ENCODE peak calls at places on chromosomes 6 and 20, in five cellular contexts. One of them, this sample, is unnamed. For H3K4me1, the result is how much of the 10 kb centered on the place peaks cover.

GRCh38 chr6:149212892-149213786 is 104.4 kb upstream of the TAB2 start:
- DNase-seq in colonic mucosa: no peak
- DNase-seq in stomach: no peak
- DNase-seq in endodermal cell: no peak
- DNase-seq in astrocyte: peak
- DNase-seq in this sample: no peak

GRCh38 chr6:111566873-111567517 is 38.7 kb downstream of the TRAF3IP2 start:
- DNase-seq in colonic mucosa: no peak
- DNase-seq in stomach: no peak
- DNase-seq in endodermal cell: no peak
- DNase-seq in astrocyte: peak
- DNase-seq in this sample: no peak

GRCh38 chr6:15370730-15371129 is 124.9 kb downstream of the JARID2 start:
- DNase-seq in colonic mucosa: no peak
- DNase-seq in stomach: no peak
- DNase-seq in endodermal cell: no peak
- DNase-seq in astrocyte: no peak
- DNase-seq in this sample: no peak

GRCh38 chr6:73728548-73729205 is 32.7 kb downstream of the CD109 start:
- DNase-seq in colonic mucosa: no peak
- DNase-seq in stomach: no peak
- DNase-seq in endodermal cell: no peak
- DNase-seq in astrocyte: no peak
- DNase-seq in this sample: no peak

GRCh38 chr6:129146836-129147366 is 264.0 kb downstream of the LAMA2 start:
- DNase-seq in colonic mucosa: no peak
- DNase-seq in stomach: no peak
- DNase-seq in endodermal cell: no peak
- DNase-seq in astrocyte: no peak
- DNase-seq in this sample: no peak

GRCh38 chr6:165931675-165932074 is 236.0 kb downstream of the TBXT start:
- DNase-seq in colonic mucosa: no peak
- DNase-seq in stomach: no peak
- DNase-seq in endodermal cell: peak
- DNase-seq in astrocyte: no peak
- DNase-seq in this sample: no peak

GRCh38 chr20:57013741-57014140 is 252.7 kb downstream of the BMP7 start:
- DNase-seq in colonic mucosa: no peak
- DNase-seq in stomach: no peak
- DNase-seq in endodermal cell: peak
- DNase-seq in astrocyte: no peak
- DNase-seq in this sample: no peak

GRCh38 chr6:162468326-162468725 is 259.2 kb downstream of the PRKN start:
- DNase-seq in colonic mucosa: no peak
- DNase-seq in stomach: no peak
- DNase-seq in endodermal cell: no peak
- DNase-seq in astrocyte: peak
- DNase-seq in this sample: no peak

GRCh38 chr6:164178933-164179332 is 764.4 kb downstream of the QKI start:
- DNase-seq in colonic mucosa: no peak
- DNase-seq in stomach: no peak
- DNase-seq in endodermal cell: no peak
- DNase-seq in astrocyte: no peak
- DNase-seq in this sample: no peak

GRCh38 chr20:1180949-1181348 is 3.8 kb downstream of the TMEM74B start:
- DNase-seq in colonic mucosa: no peak
- DNase-seq in stomach: no peak
- DNase-seq in endodermal cell: no peak
- DNase-seq in astrocyte: no peak
- DNase-seq in this sample: no peak

GRCh38 chr6:4460595-4461475 is 315.4 kb upstream of the CDYL start:
- DNase-seq in colonic mucosa: no peak
- DNase-seq in stomach: peak
- DNase-seq in endodermal cell: peak
- DNase-seq in astrocyte: peak
- DNase-seq in this sample: peak

GRCh38 chr6:166621114-166621540 is 5.9 kb downstream of the RPS6KA2 start:
- DNase-seq in colonic mucosa: no peak
- DNase-seq in stomach: peak
- DNase-seq in endodermal cell: peak
- DNase-seq in astrocyte: no peak
- DNase-seq in this sample: no peak

GRCh38 chr6:151141685-151142084 is 98.1 kb upstream of the AKAP12 start:
- DNase-seq in colonic mucosa: no peak
- DNase-seq in stomach: no peak
- DNase-seq in endodermal cell: no peak
- DNase-seq in astrocyte: peak
- DNase-seq in this sample: no peak

GRCh38 chr20:19851863-19852262 is 93.8 kb downstream of the RIN2 start:
- DNase-seq in colonic mucosa: peak
- DNase-seq in stomach: no peak
- DNase-seq in endodermal cell: no peak
- DNase-seq in astrocyte: no peak
- DNase-seq in this sample: no peak

GRCh38 chr6:170052991-170053821 is 237.7 kb downstream of the DLL1 start:
- DNase-seq in colonic mucosa: no peak
- DNase-seq in stomach: peak
- DNase-seq in endodermal cell: peak
- DNase-seq in astrocyte: no peak
- DNase-seq in this sample: no peak

GRCh38 chr20:57509665-57510237 is 15.2 kb downstream of the CTCFL start:
- DNase-seq in colonic mucosa: peak
- DNase-seq in stomach: peak
- DNase-seq in endodermal cell: peak
- DNase-seq in astrocyte: no peak
- DNase-seq in this sample: no peak

GRCh38 chr6:15239606-15240364 is 6.1 kb upstream of the JARID2 start:
- DNase-seq in colonic mucosa: no peak
- DNase-seq in stomach: no peak
- DNase-seq in endodermal cell: no peak
- DNase-seq in astrocyte: no peak
- DNase-seq in this sample: no peak

GRCh38 chr20:10131612-10132345 is 86.9 kb upstream of the SNAP25 start:
- DNase-seq in colonic mucosa: no peak
- DNase-seq in stomach: peak
- DNase-seq in endodermal cell: peak
- DNase-seq in astrocyte: peak
- DNase-seq in this sample: peak

GRCh38 chr20:24542721-24543120 is 73.3 kb downstream of the SYNDIG1 start:
- DNase-seq in colonic mucosa: no peak
- DNase-seq in stomach: no peak
- DNase-seq in endodermal cell: no peak
- DNase-seq in astrocyte: no peak
- DNase-seq in this sample: no peak

GRCh38 chr6:104600659-104600971 is 259.1 kb downstream of the HACE1 start:
- DNase-seq in colonic mucosa: no peak
- DNase-seq in stomach: no peak
- DNase-seq in endodermal cell: no peak
- DNase-seq in astrocyte: no peak
- DNase-seq in this sample: no peak
- H3K4me1 ChIP-seq in colonic mucosa: under half
- H3K4me1 ChIP-seq in stomach: under half
- H3K4me1 ChIP-seq in endodermal cell: under half
- H3K4me1 ChIP-seq in astrocyte: under half
- H3K4me1 ChIP-seq in this sample: under half

GRCh38 chr6:71419217-71419953 is 130.8 kb downstream of the OGFRL1 start:
- DNase-seq in colonic mucosa: no peak
- DNase-seq in stomach: no peak
- DNase-seq in endodermal cell: peak
- DNase-seq in astrocyte: no peak
- DNase-seq in this sample: no peak
- H3K4me1 ChIP-seq in colonic mucosa: under half
- H3K4me1 ChIP-seq in stomach: half or more
- H3K4me1 ChIP-seq in endodermal cell: under half
- H3K4me1 ChIP-seq in astrocyte: under half
- H3K4me1 ChIP-seq in this sample: under half

DNA sequence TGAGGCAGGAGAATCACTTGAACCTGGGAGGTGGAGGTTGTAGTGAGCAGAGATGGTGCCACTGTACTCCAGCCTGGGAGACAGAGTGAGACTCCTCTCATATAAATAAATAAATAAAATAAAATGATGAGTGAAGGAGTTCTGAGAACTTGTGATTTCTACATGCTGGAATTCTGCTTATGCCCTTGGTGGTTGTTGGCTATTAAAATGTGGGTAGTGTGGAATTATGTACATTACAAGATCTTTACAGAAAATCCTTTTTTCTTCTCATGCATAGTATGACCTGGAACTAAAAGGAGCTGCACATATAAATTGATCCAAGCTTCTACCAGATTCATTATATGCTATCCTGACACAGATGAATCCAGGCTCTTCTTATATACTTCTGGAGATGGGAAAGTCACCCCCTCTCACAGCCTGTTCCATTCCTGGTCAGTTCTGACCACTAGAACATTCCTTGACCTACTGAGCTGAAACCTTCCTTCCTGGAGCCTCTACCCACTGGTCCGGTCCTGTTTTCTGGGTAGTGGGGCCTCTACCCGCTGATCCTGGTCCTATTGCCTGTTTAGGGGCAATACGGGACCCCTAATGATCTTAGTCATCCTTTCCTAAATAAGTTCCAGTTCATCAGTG is 37.7 kb upstream of the TAF8 start:
- DNase-seq in colonic mucosa: no peak
- DNase-seq in stomach: no peak
- DNase-seq in endodermal cell: no peak
- DNase-seq in astrocyte: no peak
- DNase-seq in this sample: no peak
- H3K4me1 ChIP-seq in colonic mucosa: under half
- H3K4me1 ChIP-seq in stomach: under half
- H3K4me1 ChIP-seq in endodermal cell: under half
- H3K4me1 ChIP-seq in astrocyte: under half
- H3K4me1 ChIP-seq in this sample: under half

GRCh38 chr6:7163661-7164071 is 55.9 kb downstream of the RREB1 start:
- DNase-seq in colonic mucosa: no peak
- DNase-seq in stomach: no peak
- DNase-seq in endodermal cell: no peak
- DNase-seq in astrocyte: no peak
- DNase-seq in this sample: no peak
- H3K4me1 ChIP-seq in colonic mucosa: under half
- H3K4me1 ChIP-seq in stomach: half or more
- H3K4me1 ChIP-seq in endodermal cell: under half
- H3K4me1 ChIP-seq in astrocyte: under half
- H3K4me1 ChIP-seq in this sample: under half

GRCh38 chr20:46362931-46363872 is 43.2 kb downstream of the ELMO2 start:
- DNase-seq in colonic mucosa: no peak
- DNase-seq in stomach: no peak
- DNase-seq in endodermal cell: no peak
- DNase-seq in astrocyte: no peak
- DNase-seq in this sample: no peak
- H3K4me1 ChIP-seq in colonic mucosa: under half
- H3K4me1 ChIP-seq in stomach: half or more
- H3K4me1 ChIP-seq in endodermal cell: under half
- H3K4me1 ChIP-seq in astrocyte: under half
- H3K4me1 ChIP-seq in this sample: under half

DNA sequence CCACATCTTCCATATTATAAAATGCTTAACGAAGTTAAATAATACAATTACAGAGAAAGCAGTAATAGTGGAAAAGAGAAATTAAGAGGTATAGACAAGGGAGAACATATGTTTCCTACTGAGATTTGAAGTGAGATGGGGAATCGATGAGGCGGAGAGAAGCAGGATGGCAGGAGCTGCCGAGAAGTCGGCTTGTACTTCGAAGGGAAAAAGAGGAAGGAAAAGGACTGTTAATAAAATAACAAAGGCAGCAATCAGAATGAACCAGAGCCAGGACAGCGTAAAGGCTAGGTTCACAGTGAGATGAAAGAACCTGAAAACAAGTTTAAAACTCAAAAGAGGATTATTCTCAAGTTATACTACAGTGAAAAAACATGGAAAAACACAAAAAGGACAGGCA is 15.3 kb downstream of the FBXL4 start:
- DNase-seq in colonic mucosa: no peak
- DNase-seq in stomach: no peak
- DNase-seq in endodermal cell: no peak
- DNase-seq in astrocyte: no peak
- DNase-seq in this sample: no peak
- H3K4me1 ChIP-seq in colonic mucosa: under half
- H3K4me1 ChIP-seq in stomach: under half
- H3K4me1 ChIP-seq in endodermal cell: under half
- H3K4me1 ChIP-seq in astrocyte: under half
- H3K4me1 ChIP-seq in this sample: under half

GRCh38 chr20:31808481-31808880 is 10.7 kb upstream of the MYLK2 start:
- DNase-seq in colonic mucosa: no peak
- DNase-seq in stomach: no peak
- DNase-seq in endodermal cell: no peak
- DNase-seq in astrocyte: no peak
- DNase-seq in this sample: no peak
- H3K4me1 ChIP-seq in colonic mucosa: under half
- H3K4me1 ChIP-seq in stomach: under half
- H3K4me1 ChIP-seq in endodermal cell: under half
- H3K4me1 ChIP-seq in astrocyte: under half
- H3K4me1 ChIP-seq in this sample: under half